ENCODE peak calls at places on chromosomes 5 and 9, in six cellular contexts. X is OCI-LY7, U is HCT116, Q is SK-N-SH, G is DND-41, B is GM12878. L is an unnamed sample.

GRCh38 chr5:36457511-36458260 is 148.7 kb upstream of the SLC1A3 start:
- DNase-seq in X (no peak), U (no peak), Q (no peak), G (no peak), B (no peak), L (no peak)

GRCh38 chr5:132049093-132049492 is 11.4 kb upstream of the IL3 start:
- DNase-seq in X (no peak), U (no peak), Q (no peak), G (no peak), B (no peak), L (no peak)

GRCh38 chr5:56696900-56697299 is 118.4 kb upstream of the MAP3K1 start:
- DNase-seq in X (no peak), U (no peak), Q (no peak), G (no peak), B (no peak), L (no peak)

GRCh38 chr5:95631265-95631957 is 11.5 kb downstream of the GPR150 start:
- DNase-seq in X (no peak), U (no peak), Q (no peak), G (no peak), B (no peak), L (peak; percentile 90)

GRCh38 chr5:156444737-156445136 is 117.8 kb downstream of the SGCD start:
- DNase-seq in X (no peak), U (no peak), Q (peak; percentile 6), G (no peak), B (no peak), L (no peak)

GRCh38 chr9:74719306-74719705 is 168.4 kb downstream of the TRPM6 start:
- DNase-seq in X (no peak), U (no peak), Q (no peak), G (no peak), B (no peak), L (no peak)

GRCh38 chr9:137445930-137446431 is 4.8 kb upstream of the ENTPD8 start:
- DNase-seq in X (no peak), U (no peak), Q (no peak), G (no peak), B (no peak), L (no peak)

GRCh38 chr9:37931586-37931985 is 27.7 kb upstream of the SLC25A51 start:
- DNase-seq in X (no peak), U (no peak), Q (no peak), G (no peak), B (no peak), L (no peak)

GRCh38 chr9:117224676-117225075 is 190.2 kb downstream of the ASTN2 start:
- DNase-seq in X (no peak), U (no peak), Q (no peak), G (no peak), B (no peak), L (no peak)

GRCh38 chr9:117392992-117393391 is 21.9 kb downstream of the ASTN2 start:
- DNase-seq in X (no peak), U (no peak), Q (no peak), G (no peak), B (no peak), L (no peak)

GRCh38 chr5:149408252-149409099 is 29.4 kb upstream of the IL17B start:
- DNase-seq in X (no peak), U (no peak), Q (no peak), G (no peak), B (no peak), L (no peak)

GRCh38 chr5:80837679-80838078 is 122.5 kb upstream of the RASGRF2 start:
- DNase-seq in X (no peak), U (no peak), Q (no peak), G (peak; percentile 24), B (peak; percentile 31), L (no peak)

GRCh38 chr9:121550569-121551512 is 51.2 kb upstream of the GGTA1 start:
- DNase-seq in X (peak; percentile 71), U (peak; percentile 40), Q (peak; percentile 92), G (peak; percentile 75), B (no peak), L (peak; percentile 47)

GRCh38 chr5:91189480-91190332 is 193.4 kb downstream of the ARRDC3 start:
- DNase-seq in X (no peak), U (peak; percentile 28), Q (no peak), G (no peak), B (no peak), L (peak; percentile 83)

GRCh38 chr9:128877852-128878251 is 3.9 kb downstream of the KYAT1 start:
- DNase-seq in X (peak; percentile 51), U (no peak), Q (no peak), G (no peak), B (no peak), L (no peak)

GRCh38 chr5:168219515-168220410 is 71.7 kb upstream of the WWC1 start:
- DNase-seq in X (peak; percentile 65), U (peak; percentile 68), Q (peak; percentile 80), G (peak; percentile 64), B (peak; percentile 68), L (peak; percentile 61)

GRCh38 chr9:93950619-93951601 is 4.2 kb downstream of the BARX1 start:
- DNase-seq in X (no peak), U (no peak), Q (peak; percentile 76), G (no peak), B (no peak), L (peak; percentile 11)

GRCh38 chr5:75472973-75473372 is 38.5 kb downstream of the CERT1 start:
- DNase-seq in X (no peak), U (no peak), Q (no peak), G (no peak), B (no peak), L (no peak)

GRCh38 chr5:103375356-103375755 is 116.8 kb downstream of the MACIR start:
- DNase-seq in X (no peak), U (no peak), Q (no peak), G (no peak), B (no peak), L (peak; percentile 86)

GRCh38 chr9:4714266-4715016 is 26.6 kb downstream of the AK3 start:
- DNase-seq in X (no peak), U (no peak), Q (no peak), G (no peak), B (no peak), L (peak; percentile 73)

GRCh38 chr5:105817906-105818305 is 1852.8 kb downstream of the EFNA5 start:
- DNase-seq in X (no peak), U (no peak), Q (no peak), G (no peak), B (no peak), L (no peak)

GRCh38 chr5:132394681-132395259 is 25.3 kb downstream of the SLC22A5 start:
- DNase-seq in X (peak; percentile 67), U (no peak), Q (no peak), G (no peak), B (no peak), L (no peak)

GRCh38 chr5:140295414-140295813 is 7.5 kb downstream of the PFDN1 start:
- DNase-seq in X (peak; percentile 35), U (no peak), Q (no peak), G (no peak), B (no peak), L (peak; percentile 98)

GRCh38 chr9:91837982-91838731 is 111.9 kb downstream of the ROR2 start:
- DNase-seq in X (no peak), U (peak; percentile 63), Q (no peak), G (no peak), B (no peak), L (peak; percentile 31)

GRCh38 chr9:136438909-136439549 is 616 bp downstream of the INPP5E start:
- DNase-seq in X (peak; percentile 61), U (no peak), Q (peak; percentile 82), G (peak; percentile 52), B (no peak), L (no peak)

GRCh38 chr5:96149546-96149945 is 187.9 kb upstream of the ELL2 start:
- DNase-seq in X (no peak), U (no peak), Q (no peak), G (no peak), B (no peak), L (peak; percentile 35)

GRCh38 chr9:108885643-108886348 is 23.7 kb downstream of the ACTL7A start:
- DNase-seq in X (peak; percentile 44), U (peak; percentile 2), Q (no peak), G (peak; percentile 5), B (peak; percentile 81), L (peak; percentile 76)

GRCh38 chr9:109115931-109116541 is 3.7 kb downstream of the TMEM245 start:
- DNase-seq in X (no peak), U (no peak), Q (no peak), G (no peak), B (no peak), L (peak; percentile 51)

GRCh38 chr9:27377147-27377807 is 80.3 kb upstream of the EQTN start:
- DNase-seq in X (peak; percentile 53), U (no peak), Q (no peak), G (no peak), B (no peak), L (no peak)

GRCh38 chr9:16652511-16653101 is 217.9 kb downstream of the BNC2 start:
- DNase-seq in X (no peak), U (no peak), Q (no peak), G (no peak), B (no peak), L (peak; percentile 64)

GRCh38 chr9:117415584-117415937 is 704 bp upstream of the ASTN2 start:
- DNase-seq in X (no peak), U (no peak), Q (peak; percentile 58), G (no peak), B (no peak), L (no peak)

GRCh38 chr9:124849801-124850200 is 3.5 kb upstream of the WDR38 start:
- DNase-seq in X (no peak), U (no peak), Q (no peak), G (no peak), B (no peak), L (peak; percentile 79)

GRCh38 chr5:126101901-126102300 is 321.3 kb upstream of the GRAMD2B start:
- DNase-seq in X (no peak), U (no peak), Q (no peak), G (no peak), B (no peak), L (no peak)
- H2AFZ ChIP-seq in X (no peak overlapping the region), U (no peak overlapping the region), Q (no peak overlapping the region), G (no peak overlapping the region), B (no peak overlapping the region), L (no peak overlapping the region)

GRCh38 chr5:14872070-14872989 is 752 bp upstream of the ANKH start:
- DNase-seq in X (peak; percentile 64), U (no peak), Q (peak; percentile 86), G (peak; percentile 40), B (no peak), L (peak; percentile 36)
- TF ChIP-seq CTCF in X (peak; percentile 37), U (no peak), Q (peak; percentile 39), G (no peak), B (peak; percentile 1), L (no peak)

DNA sequence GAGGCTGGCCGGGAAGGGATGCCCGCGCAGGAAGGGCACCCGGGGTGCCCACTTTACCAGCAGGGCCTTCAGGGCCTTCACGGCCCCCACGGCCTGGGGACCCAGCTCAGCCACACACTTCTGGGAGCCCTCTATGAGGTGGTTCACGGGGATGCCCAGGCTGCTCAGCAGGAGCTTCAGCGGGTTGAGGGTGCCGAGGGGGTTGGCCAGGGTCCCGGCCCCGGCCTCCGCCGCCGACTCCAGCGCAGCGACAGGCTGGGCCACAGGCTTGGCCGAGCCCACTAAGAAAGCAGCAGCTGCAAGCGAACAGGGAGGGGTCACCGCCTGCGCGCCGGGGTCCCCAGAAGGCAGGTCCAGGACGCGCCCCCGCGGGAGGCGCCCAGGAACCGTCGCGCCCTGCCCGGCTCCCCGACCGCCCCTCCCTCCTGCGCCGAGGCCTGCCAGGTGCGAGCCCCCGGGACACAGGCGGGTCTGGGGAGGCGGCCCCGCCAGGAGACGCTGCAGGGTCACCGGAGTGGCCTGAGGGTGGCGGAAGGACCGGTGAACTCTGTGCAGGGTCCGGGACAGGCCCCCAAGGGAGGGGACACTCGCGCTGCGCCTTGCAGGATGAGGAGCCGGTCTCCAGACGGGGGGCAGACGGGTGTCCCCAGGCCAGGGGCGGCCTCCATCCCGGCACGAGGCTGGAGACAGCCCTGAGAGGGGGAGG is 603 bp downstream of the SCGB3A1 start:
- DNase-seq in X (no peak), U (no peak), Q (peak; percentile 48), G (no peak), B (no peak), L (no peak)
- H3K4me2 ChIP-seq in X (no peak overlapping the region), U (no peak overlapping the region), Q (peak overlapping the region; percentile 47), G (no peak overlapping the region), B (no peak overlapping the region), L (no peak overlapping the region)

GRCh38 chr9:90003046-90003355 is 398.2 kb downstream of the GADD45G start:
- DNase-seq in X (no peak), U (no peak), Q (no peak), G (no peak), B (no peak), L (no peak)
- H2AFZ ChIP-seq in X (peak overlapping the region; percentile 40), U (no peak overlapping the region), Q (no peak overlapping the region), G (no peak overlapping the region), B (no peak overlapping the region), L (no peak overlapping the region)